ENCODE peak calls at places on chromosomes 2 and 18, in ten cellular contexts. O is CD8-positive, alpha-beta T cell; T is IMR-90; N is tibial nerve; R is pancreas; W is endodermal cell; G is heart left ventricle; V is HepG2; C is neuronal stem cell; P is SJSA1. H is an unnamed sample. For H3K4me1 and H3K36me3, the result is how much of the 10 kb centered on the place peaks cover.

GRCh38 chr2:222334914-222335313 is 36.1 kb upstream of the PAX3 start:
- DNase-seq in V (no peak), O (no peak), P (no peak), C (no peak), R (no peak), G (no peak), T (no peak), N (no peak), W (no peak), H (no peak)

GRCh38 chr2:105771841-105772240 is 27.1 kb downstream of the NCK2 start:
- DNase-seq in R (no peak), N (no peak), C (no peak), G (peak), P (no peak), O (no peak), T (no peak), V (no peak), W (no peak), H (no peak)

GRCh38 chr2:120601566-120601965 is 134.1 kb upstream of the GLI2 start:
- DNase-seq in G (no peak), V (no peak), O (no peak), C (no peak), N (no peak), R (no peak), T (no peak), P (no peak), W (no peak), H (peak)

GRCh38 chr2:187718092-187718491 is 163.9 kb upstream of the TFPI start:
- DNase-seq in G (no peak), C (no peak), R (no peak), P (no peak), V (no peak), N (no peak), T (no peak), W (no peak), O (no peak), H (no peak)

GRCh38 chr2:186862869-186863709 is 14.1 kb upstream of the ZSWIM2 start:
- DNase-seq in R (no peak), P (no peak), T (peak), C (peak), W (no peak), O (no peak), V (peak), G (no peak), N (no peak), H (no peak)

GRCh38 chr2:213089438-213089837 is 62.0 kb downstream of the IKZF2 start:
- DNase-seq in V (no peak), P (no peak), N (no peak), R (no peak), W (no peak), O (no peak), G (no peak), T (peak), C (no peak), H (no peak)

GRCh38 chr2:95309599-95309998 is 12.5 kb downstream of the KCNIP3 start:
- DNase-seq in W (no peak), O (no peak), R (no peak), T (no peak), P (no peak), G (no peak), C (no peak), V (no peak), N (no peak), H (no peak)

GRCh38 chr2:230956827-230957755 is 32.0 kb upstream of the GPR55 start:
- DNase-seq in G (no peak), O (no peak), T (peak), C (peak), R (no peak), V (no peak), P (peak), N (peak), W (peak), H (no peak)

GRCh38 chr18:24227976-24228660 is 89.3 kb downstream of the CABYR start:
- DNase-seq in G (no peak), C (no peak), T (peak), P (peak), V (no peak), N (no peak), W (no peak), R (no peak), O (no peak), H (no peak)

GRCh38 chr2:150467641-150467963 is 19.9 kb downstream of the RND3 start:
- DNase-seq in G (no peak), R (no peak), P (no peak), W (no peak), C (no peak), O (no peak), N (no peak), T (no peak), V (no peak), H (no peak)

GRCh38 chr2:150468350-150468960 is 19.0 kb downstream of the RND3 start:
- DNase-seq in T (peak), N (no peak), V (no peak), R (no peak), C (no peak), P (no peak), W (no peak), G (no peak), O (no peak), H (no peak)

GRCh38 chr2:150464270-150464669 is 23.2 kb downstream of the RND3 start:
- DNase-seq in R (no peak), P (no peak), V (no peak), W (no peak), T (no peak), C (no peak), O (no peak), N (no peak), G (no peak), H (no peak)

GRCh38 chr2:150466770-150467640 is 20.5 kb downstream of the RND3 start:
- DNase-seq in V (no peak), T (peak), W (no peak), N (no peak), G (no peak), P (peak), C (no peak), O (no peak), R (no peak), H (no peak)

DNA sequence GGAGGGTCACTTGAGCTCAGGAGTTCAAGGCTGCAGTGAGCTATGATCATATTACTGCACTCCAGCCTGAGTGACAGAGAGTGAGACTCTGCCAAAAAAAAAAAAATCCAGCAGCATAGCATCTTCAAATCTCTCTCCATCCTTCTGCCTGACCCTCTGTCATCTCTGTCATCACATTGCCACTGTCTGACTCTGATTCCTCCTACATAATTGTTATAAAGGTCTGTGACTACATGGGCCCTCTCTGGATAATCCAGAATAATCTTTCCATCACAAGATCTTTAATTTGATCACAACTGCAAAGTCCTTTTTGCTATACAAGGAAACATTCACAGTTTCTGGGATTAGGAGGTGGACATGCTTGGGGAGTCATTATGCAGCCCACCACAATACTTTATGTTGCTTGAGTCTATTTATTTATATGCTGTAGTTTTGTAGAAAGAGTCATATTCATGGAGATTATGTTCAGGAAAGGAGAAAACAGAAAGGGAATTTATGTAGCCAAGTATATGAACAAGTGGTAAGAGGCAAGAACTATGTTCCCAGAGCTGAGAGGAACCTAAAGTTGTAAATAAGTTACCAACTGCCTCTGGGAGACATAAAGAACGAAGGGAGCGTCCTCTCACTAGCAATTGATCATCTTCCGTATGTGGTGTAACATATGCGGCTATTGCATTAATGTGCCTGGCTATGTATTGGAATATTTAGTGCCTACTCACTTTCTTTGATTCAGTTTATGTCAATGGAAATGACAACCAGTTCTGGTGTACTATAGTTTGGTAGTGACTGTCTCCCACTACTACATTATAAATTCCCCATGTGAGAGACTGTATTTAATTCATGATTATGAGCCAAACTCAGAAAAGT is 21.5 kb downstream of the RND3 start:
- DNase-seq in O (no peak), N (no peak), V (no peak), P (peak), R (no peak), T (peak), C (no peak), W (no peak), G (no peak), H (no peak)
- H3K27ac ChIP-seq in O (no peak), N (peak), V (no peak), P (peak), R (no peak), T (no peak), C (no peak), W (no peak), G (no peak), H (no peak)

GRCh38 chr2:72148391-72148974 is 821 bp upstream of the CYP26B1 start:
- DNase-seq in N (peak), P (no peak), G (no peak), O (no peak), C (no peak), W (peak), V (no peak), T (no peak), R (no peak), H (no peak)

GRCh38 chr2:72148975-72149555 is 1.4 kb upstream of the CYP26B1 start:
- DNase-seq in R (no peak), V (no peak), W (peak), T (peak), O (no peak), P (peak), N (no peak), C (peak), G (no peak), H (no peak)

GRCh38 chr2:72146357-72147302 is 1.0 kb downstream of the CYP26B1 start:
- DNase-seq in P (no peak), T (no peak), C (no peak), O (no peak), G (peak), V (no peak), R (no peak), W (peak), N (peak), H (peak)

GRCh38 chr2:72147971-72148369 is 308 bp upstream of the CYP26B1 start:
- DNase-seq in N (peak), V (no peak), P (peak), W (no peak), C (no peak), T (no peak), G (no peak), O (no peak), R (no peak), H (no peak)

DNA sequence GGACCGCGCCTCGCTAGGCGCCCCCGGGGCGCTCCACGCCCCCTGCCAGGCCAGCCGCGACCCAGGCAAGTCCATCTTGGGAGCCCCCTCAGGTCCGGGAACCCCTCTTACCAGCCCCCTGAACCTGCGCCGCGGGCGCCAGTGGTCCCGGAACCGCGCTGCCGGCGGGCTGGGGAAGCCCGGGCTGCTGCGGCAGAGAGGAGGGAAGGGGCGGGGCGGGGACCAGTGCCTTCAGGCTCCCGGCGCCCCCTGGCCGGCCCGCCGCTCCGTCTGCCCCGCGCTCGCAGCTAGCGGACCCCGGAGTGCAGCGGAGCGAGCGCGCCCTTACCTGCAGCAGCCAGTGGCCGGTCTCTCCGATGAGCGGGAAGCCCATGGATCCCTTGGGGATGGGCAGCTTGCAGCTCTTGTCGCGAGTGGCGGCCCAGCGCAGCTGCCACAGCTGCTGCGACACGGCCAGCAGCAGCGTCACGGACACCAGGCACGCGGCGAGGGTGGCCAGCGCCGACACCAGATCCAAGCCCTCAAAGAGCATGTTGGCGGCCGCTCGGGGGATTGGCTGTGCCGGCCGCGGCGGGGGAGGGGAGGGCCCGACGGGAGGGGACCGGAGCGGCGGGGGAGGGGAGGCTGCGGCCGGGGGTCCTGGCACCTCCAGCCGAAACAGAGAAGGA is at the start of gene CYP26B1:
- DNase-seq in V (no peak), R (no peak), C (peak), N (peak), G (peak), P (no peak), T (no peak), W (peak), O (no peak), H (peak)
- H3K4me1 ChIP-seq in V (under half), R (under half), C (under half), N (half or more), G (half or more), P (under half), T (under half), W (under half), O (under half), H (half or more)

GRCh38 chr18:2707559-2708168 is 52.1 kb downstream of the SMCHD1 start:
- DNase-seq in N (no peak), R (no peak), T (no peak), W (no peak), O (no peak), C (no peak), V (no peak), G (no peak), P (no peak), H (no peak)
- H3K36me3 ChIP-seq in N (under half), R (half or more), T (under half), W (half or more), O (under half), C (half or more), V (half or more), G (under half), P (half or more), H (half or more)

GRCh38 chr2:2286592-2286991 is 44.5 kb downstream of the MYT1L start:
- DNase-seq in C (no peak), G (no peak), T (no peak), P (no peak), V (no peak), N (no peak), W (no peak), O (no peak), R (no peak), H (no peak)
- H3K27ac ChIP-seq in C (no peak), G (no peak), T (no peak), P (no peak), V (no peak), N (no peak), W (no peak), O (no peak), R (no peak), H (no peak)

DNA sequence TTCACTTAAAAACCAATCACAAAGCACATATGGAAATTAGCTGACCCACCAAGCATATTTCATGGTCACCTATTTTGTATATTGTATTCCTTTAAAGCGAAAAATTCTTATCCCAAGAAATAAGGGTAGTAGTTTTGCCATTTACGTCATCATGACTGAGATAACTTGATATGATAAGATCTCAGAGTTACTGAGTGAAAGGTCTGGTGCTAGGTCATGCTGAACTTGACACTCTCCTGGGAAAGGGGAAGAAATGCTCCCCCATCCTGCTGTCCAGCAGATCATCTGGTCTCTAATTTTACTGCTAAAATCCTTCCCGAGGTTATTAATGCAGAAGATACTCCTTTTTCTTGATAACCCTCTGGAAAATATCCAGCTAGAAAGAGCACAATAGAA is 78.3 kb downstream of the BCL2 start:
- DNase-seq in O (no peak), G (no peak), R (no peak), V (no peak), W (no peak), P (no peak), N (no peak), C (no peak), T (no peak), H (no peak)
- H3K4me1 ChIP-seq in O (under half), G (under half), R (under half), V (under half), W (under half), P (under half), N (half or more), C (under half), T (under half), H (under half)

GRCh38 chr2:19744456-19744855 is 157.3 kb downstream of the TTC32 start:
- DNase-seq in V (no peak), W (peak), C (no peak), G (no peak), P (no peak), T (no peak), N (no peak), R (no peak), O (no peak), H (no peak)
- H3K36me3 ChIP-seq in V (under half), W (under half), C (under half), G (under half), P (under half), T (under half), N (under half), R (under half), O (under half), H (under half)

GRCh38 chr2:7028846-7029245 is 111.6 kb downstream of the RNF144A start:
- DNase-seq in O (no peak), C (no peak), G (no peak), R (no peak), P (no peak), N (no peak), T (no peak), V (no peak), W (no peak), H (no peak)
- H3K27ac ChIP-seq in O (no peak), C (no peak), G (peak), R (no peak), P (no peak), N (no peak), T (no peak), V (no peak), W (no peak), H (peak)

GRCh38 chr2:66003931-66004330 is 431.0 kb upstream of the MEIS1 start:
- DNase-seq in P (no peak), T (no peak), O (no peak), G (no peak), R (no peak), V (no peak), W (no peak), N (no peak), C (no peak), H (no peak)

GRCh38 chr2:65999103-65999502 is 435.8 kb upstream of the MEIS1 start:
- DNase-seq in N (no peak), V (no peak), T (no peak), O (no peak), C (no peak), P (no peak), R (no peak), W (no peak), G (no peak), H (no peak)

GRCh38 chr2:66000888-66001287 is 434.0 kb upstream of the MEIS1 start:
- DNase-seq in P (no peak), N (no peak), O (no peak), R (no peak), G (no peak), V (no peak), C (no peak), T (no peak), W (no peak), H (no peak)

GRCh38 chr2:65999790-66000189 is 435.1 kb upstream of the MEIS1 start:
- DNase-seq in W (no peak), O (no peak), P (no peak), N (no peak), V (no peak), G (no peak), T (no peak), C (no peak), R (no peak), H (no peak)

GRCh38 chr2:66001538-66001937 is 433.4 kb upstream of the MEIS1 start:
- DNase-seq in T (no peak), C (no peak), R (no peak), P (no peak), W (no peak), O (no peak), N (no peak), G (no peak), V (no peak), H (no peak)
- H3K4me1 ChIP-seq in T (under half), C (under half), R (under half), P (under half), W (under half), O (under half), N (under half), G (under half), V (under half), H (under half)

GRCh38 chr2:233137040-233137439 is 76.9 kb downstream of the INPP5D start:
- DNase-seq in P (no peak), O (no peak), V (no peak), C (no peak), G (no peak), W (no peak), T (no peak), N (no peak), R (no peak), H (no peak)
- H3K36me3 ChIP-seq in P (under half), O (under half), V (under half), C (under half), G (under half), W (under half), T (under half), N (under half), R (under half), H (under half)

H was measured in lower lobe of right lung.